ENCODE peak calls at places on chromosome 22, in seven cellular contexts. G is activated CD8-positive, alpha-beta memory T cell treated with anti-CD3 and anti-CD28 coated beads, Interleukin-2, amount 10 ng/mL, durations not matched to agents 7 days and 5 days; C is natural killer cell; B is Panc1; F is SK-N-SH treated with all-trans-retinoic acid at 6 μM for 48 hours; T is T-cell; L is activated T-cell treated with anti-CD3 and anti-CD28 coated beads, Interleukin-2, amount 50 U/mL, for 72 hours. P is an unnamed sample.
A peak's percentile ranks its signal among the peaks of the same experiment; 100 is the strongest.

GRCh38 chr22:20738394-20739089 is 35.4 kb upstream of the SERPIND1 start:
- ATAC-seq in C (no peak), T (no peak), G (no peak), L (no peak), F (no peak), B (no peak), P (no peak)

GRCh38 chr22:41920271-41920976 is 5.5 kb upstream of the SHISA8 start:
- ATAC-seq in L (no peak), T (no peak), C (no peak), F (no peak), G (no peak), B (no peak), P (peak; percentile 38)

GRCh38 chr22:27992294-27993165 is 73.5 kb upstream of the PITPNB start:
- ATAC-seq in G (no peak), T (no peak), B (no peak), L (no peak), C (no peak), F (no peak), P (no peak)

GRCh38 chr22:35914665-35915476 is 113.8 kb downstream of the RBFOX2 start:
- ATAC-seq in L (no peak), C (no peak), T (no peak), F (peak; percentile 91), G (no peak), B (peak; percentile 91), P (peak; percentile 36)

GRCh38 chr22:39518996-39519680 is 1.2 kb upstream of the ATF4 start:
- ATAC-seq in L (no peak), C (no peak), T (no peak), B (no peak), F (peak; percentile 20), G (no peak), P (no peak)

GRCh38 chr22:30221121-30221992 is 25.2 kb downstream of the LIF start:
- ATAC-seq in T (peak; percentile 87), G (peak; percentile 77), C (peak; percentile 66), F (no peak), L (peak; percentile 86), B (no peak), P (peak; percentile 79)

GRCh38 chr22:28034760-28035401 is 115.8 kb upstream of the PITPNB start:
- ATAC-seq in B (no peak), G (no peak), T (no peak), L (no peak), F (peak; percentile 87), C (no peak), P (no peak)

GRCh38 chr22:50705851-50706351 is 32.1 kb upstream of the ACR start:
- ATAC-seq in G (no peak), T (no peak), B (no peak), F (no peak), C (no peak), L (no peak), P (no peak)

GRCh38 chr22:38383417-38383816 is 66.2 kb upstream of the CSNK1E start:
- ATAC-seq in B (no peak), G (no peak), T (no peak), C (no peak), L (no peak), F (no peak), P (no peak)

GRCh38 chr22:39937881-39938280 is 22.3 kb upstream of the TMA7B start:
- ATAC-seq in F (no peak), L (no peak), C (no peak), G (no peak), B (no peak), T (peak; percentile 57), P (no peak)

GRCh38 chr22:23404689-23405365 is 175.3 kb downstream of the IGLL1 start:
- ATAC-seq in C (no peak), T (no peak), B (no peak), F (no peak), G (peak; percentile 18), L (no peak), P (no peak)

GRCh38 chr22:23264610-23265388 is 84.5 kb downstream of the BCR start:
- ATAC-seq in T (no peak), G (no peak), B (no peak), F (no peak), C (no peak), L (no peak), P (no peak)

GRCh38 chr22:39839198-39839597 is 54.4 kb downstream of the ENTHD1 start:
- ATAC-seq in B (no peak), G (no peak), L (no peak), C (no peak), F (no peak), T (no peak), P (peak; percentile 69)

GRCh38 chr22:30426395-30427353 is 1.1 kb downstream of the MTFP1 start:
- ATAC-seq in F (peak; percentile 39), C (peak; percentile 32), B (peak; percentile 23), G (peak; percentile 34), T (peak; percentile 42), L (peak; percentile 43), P (peak; percentile 60)

GRCh38 chr22:22661275-22661674 is 16.9 kb downstream of the GGTLC2 start:
- ATAC-seq in L (no peak), B (no peak), T (no peak), G (no peak), C (no peak), F (no peak), P (no peak)

GRCh38 chr22:25235547-25236290 is 16.3 kb downstream of the CRYBB2 start:
- ATAC-seq in C (peak; percentile 68), T (peak; percentile 69), B (peak; percentile 99), G (peak; percentile 97), L (peak; percentile 94), F (peak; percentile 100), P (peak; percentile 80)

GRCh38 chr22:25656724-25657123 is 85.3 kb upstream of the MYO18B start:
- ATAC-seq in L (no peak), C (no peak), B (no peak), T (no peak), G (peak; percentile 64), F (no peak), P (peak; percentile 99)

GRCh38 chr22:48188211-48188845 is 1425.9 kb downstream of the TBC1D22A start:
- ATAC-seq in C (peak; percentile 57), T (no peak), B (no peak), F (no peak), L (no peak), G (no peak), P (no peak)

GRCh38 chr22:16845881-16846280 is 20.7 kb upstream of the XKR3 start:
- ATAC-seq in L (no peak), B (no peak), T (no peak), C (no peak), F (no peak), G (no peak), P (peak; percentile 39)

GRCh38 chr22:38220653-38221386 is 19.0 kb downstream of the MAFF start:
- ATAC-seq in L (no peak), T (peak; percentile 8), G (no peak), B (no peak), C (no peak), F (no peak), P (no peak)

P was measured in stimulated activated memory B cell treated with anti-CD40 and anti-IgM and Interleukin-4, amounts not matched to agents 10 μg/mL and 1 μg/mL and 100 μg/mL, for 72 hours.